ENCODE peak calls at places on chromosomes 5 and 9, in four cellular contexts. U is GM12878, P is K562, J is endothelial cell of umbilical vein. D is an unnamed sample.

GRCh38 chr5:56319281-56320242 is 86.4 kb upstream of the ANKRD55 start:
- DNase-seq in U (no peak), J (no peak), P (no peak), D (peak; percentile 78)

GRCh38 chr9:105846825-105847224 is 152.5 kb downstream of the TMEM38B start:
- DNase-seq in U (no peak), P (no peak), J (no peak), D (no peak)

GRCh38 chr5:181045316-181045715 is 5.2 kb downstream of the BTNL9 start:
- DNase-seq in P (peak; percentile 78), J (no peak), U (no peak), D (no peak)

GRCh38 chr9:81384911-81385310 is 304.4 kb downstream of the TLE1 start:
- DNase-seq in P (no peak), U (no peak), J (peak; percentile 35), D (no peak)

GRCh38 chr9:134922066-134922931 is 4.6 kb upstream of the FCN1 start:
- DNase-seq in U (no peak), P (no peak), J (no peak), D (no peak)

GRCh38 chr5:31225118-31225517 is 31.6 kb downstream of the CDH6 start:
- DNase-seq in P (no peak), U (no peak), J (no peak), D (peak; percentile 98)

GRCh38 chr9:113919422-113919821 is 43.3 kb downstream of the ZNF618 start:
- DNase-seq in U (no peak), J (no peak), P (no peak), D (no peak)

GRCh38 chr5:176629853-176630680 is at the start of the genes EIF4E1B and SNCB:
- DNase-seq in P (peak; percentile 72), U (no peak), J (peak; percentile 49), D (no peak)

GRCh38 chr5:98927242-98927987 is 1.4 kb downstream of the CHD1 start:
- DNase-seq in U (no peak), J (peak; percentile 84), P (peak; percentile 76), D (peak; percentile 77)

GRCh38 chr5:72209515-72210115 is 102.3 kb downstream of the MAP1B start:
- DNase-seq in P (no peak), U (no peak), J (peak; percentile 40), D (no peak)

GRCh38 chr9:16727452-16728127 is 142.9 kb downstream of the BNC2 start:
- DNase-seq in J (peak; percentile 68), U (no peak), P (no peak), D (peak; percentile 39)

GRCh38 chr5:172035039-172035438 is 28.6 kb upstream of the FBXW11 start:
- DNase-seq in P (no peak), J (no peak), U (peak; percentile 33), D (no peak)
- TF ChIP-seq FOS in P (no peak), J (no peak), U (no peak), D (no peak)

DNA sequence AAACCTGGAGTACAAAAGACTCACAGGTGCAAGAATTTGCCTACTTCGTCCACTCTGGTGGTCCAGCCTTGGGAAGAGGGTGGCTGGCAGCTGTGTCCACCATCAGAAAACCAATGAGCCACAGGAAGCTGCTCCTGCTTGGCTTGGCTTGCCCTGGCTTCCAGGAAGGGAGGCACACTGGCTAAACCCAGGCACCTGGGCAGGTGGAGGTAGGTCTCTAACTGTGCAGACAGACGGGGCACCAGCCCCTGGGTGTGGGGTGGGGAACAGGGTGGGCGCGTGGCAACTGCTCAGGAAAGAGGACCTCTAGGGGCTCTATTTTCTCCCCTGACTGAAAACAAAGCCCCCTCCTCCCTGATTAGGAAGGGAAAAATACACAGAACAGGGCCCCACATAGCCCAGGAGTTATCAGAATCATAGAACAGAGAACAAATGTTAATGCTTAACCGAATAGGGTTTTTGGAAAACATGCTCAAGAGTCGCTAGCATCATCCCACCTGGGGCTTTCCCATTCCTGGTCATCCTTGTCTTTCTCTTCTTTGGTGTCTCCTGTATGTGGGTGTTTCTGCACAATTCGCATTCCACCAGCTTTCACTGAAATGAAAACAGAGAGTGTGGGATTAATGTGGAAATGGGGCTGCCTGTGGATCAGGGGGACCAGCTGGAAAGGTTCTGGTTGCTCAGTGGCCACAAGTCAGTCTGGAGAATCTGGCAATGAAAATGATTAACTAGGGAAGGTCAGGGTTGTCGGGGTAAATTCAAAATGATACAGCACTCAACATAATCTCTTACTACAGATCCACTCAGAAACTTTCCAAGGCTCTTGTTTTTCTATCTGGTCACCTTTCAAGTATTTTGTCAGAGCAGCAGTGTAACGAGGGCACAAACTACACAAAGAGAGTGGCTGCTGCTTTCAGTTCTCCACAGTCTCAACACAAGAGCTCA is 13.1 kb downstream of the DAP start:
- DNase-seq in J (no peak), P (no peak), U (no peak), D (no peak)
- H3K36me3 ChIP-seq in J (peaks cover 36% of the 10 kb centered on the region), P (peaks cover 98% of the 10 kb centered on the region), U (peaks cover 15% of the 10 kb centered on the region), D (peaks cover 52% of the 10 kb centered on the region)

GRCh38 chr9:86287013-86287412 is 4.7 kb upstream of the ISCA1 start:
- DNase-seq in U (no peak), J (no peak), P (peak; percentile 71), D (peak; percentile 70)
- TF ChIP-seq FOS in U (no peak), J (no peak), P (no peak), D (no peak)

GRCh38 chr5:1057841-1058548 is 49.4 kb downstream of the NKD2 start:
- DNase-seq in U (no peak), P (no peak), J (no peak), D (no peak)
- H3K36me3 ChIP-seq in U (no peaks in the 10 kb centered on the region), P (no peaks in the 10 kb centered on the region), J (peaks cover 13% of the 10 kb centered on the region), D (peaks cover 13% of the 10 kb centered on the region)

GRCh38 chr5:10599828-10600227 is 36.0 kb downstream of the ANKRD33B start:
- DNase-seq in J (no peak), U (no peak), P (no peak), D (peak; percentile 78)

GRCh38 chr5:10601246-10602030 is 37.6 kb downstream of the ANKRD33B start:
- DNase-seq in J (peak; percentile 97), U (no peak), P (peak; percentile 76), D (peak; percentile 91)

GRCh38 chr5:10600629-10601245 is 36.9 kb downstream of the ANKRD33B start:
- DNase-seq in J (no peak), P (no peak), U (no peak), D (no peak)

GRCh38 chr5:10596886-10597451 is 33.1 kb downstream of the ANKRD33B start:
- DNase-seq in J (no peak), U (no peak), P (no peak), D (no peak)

GRCh38 chr5:10599113-10599512 is 35.2 kb downstream of the ANKRD33B start:
- DNase-seq in U (no peak), P (no peak), J (no peak), D (no peak)
- TF ChIP-seq FOS in U (no peak), P (no peak), J (no peak), D (no peak)

GRCh38 chr5:179874536-179875292 is 16.1 kb upstream of the MRNIP start:
- DNase-seq in U (no peak), J (no peak), P (no peak), D (no peak)
- H3K36me3 ChIP-seq in U (peaks cover 22% of the 10 kb centered on the region), J (peaks cover 73% of the 10 kb centered on the region), P (peaks cover 82% of the 10 kb centered on the region), D (peaks cover 73% of the 10 kb centered on the region)

DNA sequence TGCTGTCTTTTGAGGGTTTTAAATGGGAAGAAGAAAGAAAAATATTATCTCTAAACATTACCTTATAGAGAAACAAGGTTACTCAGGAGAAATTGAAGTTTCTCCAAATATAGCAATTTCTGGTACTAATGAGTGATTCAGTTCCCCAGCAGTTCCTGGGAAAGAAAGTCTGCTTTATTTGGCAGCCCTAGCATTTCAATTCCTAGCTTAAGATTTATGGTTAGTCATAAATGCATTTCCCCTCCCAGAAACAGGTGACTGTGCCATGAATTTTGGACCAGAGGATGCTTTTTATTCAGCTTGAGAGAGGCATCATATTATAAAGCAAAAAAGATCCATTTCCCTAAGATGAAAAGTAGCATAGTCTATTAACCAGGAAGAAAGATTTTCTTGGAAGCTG is 165.0 kb downstream of the ESM1 start:
- DNase-seq in U (no peak), J (peak; percentile 85), P (no peak), D (peak; percentile 62)
- TF ChIP-seq FOS in U (no peak), J (peak; percentile 58), P (no peak), D (no peak)

DNA sequence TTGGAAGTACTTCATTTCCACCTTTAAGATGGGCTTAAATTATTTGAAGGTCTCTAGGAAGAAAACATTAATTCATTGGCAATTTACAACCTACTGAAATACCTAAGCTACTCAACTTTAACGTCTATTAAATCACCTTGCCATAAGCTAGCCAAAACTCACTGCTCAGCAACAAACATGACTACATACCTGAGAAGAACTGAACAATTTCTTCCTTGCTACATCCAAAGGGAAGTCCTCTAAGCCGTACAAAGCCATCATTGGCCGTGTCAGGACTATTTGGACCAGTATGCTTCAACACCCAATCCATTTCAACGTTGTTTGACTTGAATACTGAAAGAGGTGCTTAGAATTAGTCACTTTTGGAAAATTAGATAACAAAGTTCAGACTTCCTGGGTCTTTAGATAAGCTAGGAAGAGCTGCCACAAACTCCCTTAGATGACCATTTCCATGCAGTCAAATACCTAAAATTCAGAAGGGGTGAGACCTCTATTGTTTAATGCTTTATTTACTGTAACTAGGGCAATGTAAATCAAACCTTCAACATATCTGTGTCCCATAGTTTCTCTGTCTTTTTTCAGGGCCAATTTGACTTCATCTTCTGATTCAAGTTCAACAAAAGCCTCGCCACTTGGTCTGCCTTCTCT is 2.6 kb downstream of the HNRNPH1 start:
- DNase-seq in P (peak; percentile 64), U (no peak), J (no peak), D (no peak)
- H3K36me3 ChIP-seq in P (peaks cover 67% of the 10 kb centered on the region), U (peaks cover 10% of the 10 kb centered on the region), J (peaks cover 28% of the 10 kb centered on the region), D (peaks cover 49% of the 10 kb centered on the region)

GRCh38 chr5:172739385-172739784 is 31.6 kb downstream of the DUSP1 start:
- DNase-seq in U (no peak), J (no peak), P (no peak), D (no peak)

GRCh38 chr5:172744106-172745104 is 26.6 kb downstream of the DUSP1 start:
- DNase-seq in P (no peak), J (no peak), U (no peak), D (no peak)

GRCh38 chr5:172743112-172743959 is 27.7 kb downstream of the DUSP1 start:
- DNase-seq in J (peak; percentile 19), U (no peak), P (no peak), D (no peak)

GRCh38 chr5:172741206-172741582 is 29.8 kb downstream of the DUSP1 start:
- DNase-seq in P (no peak), U (no peak), J (no peak), D (no peak)

DNA sequence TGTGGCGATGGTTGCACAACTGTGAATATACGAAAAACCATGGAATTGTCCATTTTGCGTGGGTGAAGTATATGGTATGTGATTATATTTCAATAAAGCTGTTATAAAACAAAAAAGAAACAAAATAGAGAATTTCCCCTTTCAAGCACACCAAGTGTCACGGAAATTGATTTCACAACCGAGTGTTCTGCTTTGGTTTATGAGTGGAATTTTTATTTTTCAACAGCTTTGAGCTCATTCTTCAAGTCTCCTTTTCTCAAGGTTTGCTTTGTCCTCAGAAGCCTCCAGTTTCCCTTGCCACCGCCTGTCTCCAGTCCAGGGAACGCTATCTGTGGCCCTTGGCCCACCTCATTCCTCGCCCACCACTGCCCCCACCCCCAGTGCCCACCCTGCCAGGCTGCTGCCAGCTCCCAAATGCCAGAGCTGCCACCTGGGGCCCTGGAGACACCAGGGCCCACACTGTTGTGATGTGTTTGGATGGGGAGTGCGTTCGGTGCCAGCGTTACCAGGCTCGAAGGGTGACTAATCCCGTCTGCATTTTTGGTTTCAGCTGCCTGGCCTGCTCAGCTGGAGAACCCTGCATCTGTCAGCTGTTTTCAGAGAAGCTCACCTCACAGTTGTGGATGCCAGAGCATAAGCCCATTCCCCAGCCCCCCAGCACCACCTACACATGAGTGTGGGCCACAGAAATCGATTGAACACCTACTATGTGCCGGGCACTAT is 30.4 kb downstream of the DUSP1 start:
- DNase-seq in P (no peak), J (no peak), U (no peak), D (peak; percentile 93)
- TF ChIP-seq FOS in P (no peak), J (no peak), U (no peak), D (peak; percentile 80)